ENCODE peak calls at places on chromosomes 1 and 21, in seven cellular contexts. J, O, G, L, V, Q and D are unnamed samples.

GRCh38 chr1:63068626-63069025 is 253.7 kb upstream of the FOXD3 start:
- DNase-seq in G (no peak), J (no peak), L (no peak), Q (no peak), V (no peak), O (no peak), D (no peak)

GRCh38 chr1:43285269-43285986 is at the start of gene C1orf210:
- DNase-seq in L (peak; percentile 84), J (peak; percentile 97), Q (no peak), O (peak; percentile 94), G (peak; percentile 100), V (no peak), D (no peak)

GRCh38 chr1:232046531-232047283 is 420.1 kb downstream of the DISC1 start:
- DNase-seq in V (no peak), J (no peak), L (no peak), Q (no peak), G (no peak), O (no peak), D (no peak)

GRCh38 chr1:233245191-233245765 is 50.2 kb downstream of the PCNX2 start:
- DNase-seq in L (no peak), J (no peak), G (no peak), O (no peak), V (no peak), Q (no peak), D (no peak)

GRCh38 chr1:119647734-119648619 is at the start of gene ZNF697:
- DNase-seq in L (peak; percentile 96), V (peak; percentile 28), J (peak; percentile 99), G (peak; percentile 88), Q (peak; percentile 90), O (peak; percentile 99), D (no peak)

GRCh38 chr1:67393240-67393639 is 37.0 kb downstream of the SERBP1 start:
- DNase-seq in J (peak; percentile 68), L (no peak), O (peak; percentile 30), V (no peak), G (peak; percentile 66), Q (no peak), D (no peak)

GRCh38 chr21:42539931-42540343 is 26.3 kb downstream of the SLC37A1 start:
- DNase-seq in L (peak; percentile 13), O (no peak), G (no peak), Q (no peak), J (no peak), V (no peak), D (no peak)

GRCh38 chr1:192786617-192787016 is 22.2 kb upstream of the RGS2 start:
- DNase-seq in Q (no peak), O (no peak), V (no peak), J (no peak), L (no peak), G (no peak), D (no peak)

GRCh38 chr1:234781241-234782056 is 171.5 kb upstream of the IRF2BP2 start:
- DNase-seq in L (peak; percentile 42), O (no peak), J (no peak), Q (no peak), G (no peak), V (no peak), D (no peak)

GRCh38 chr1:67327864-67328263 is 20.2 kb downstream of the IL12RB2 start:
- DNase-seq in O (no peak), V (no peak), G (no peak), J (no peak), L (no peak), Q (no peak), D (no peak)

GRCh38 chr21:29018540-29018939 is 609 bp downstream of the RWDD2B start:
- DNase-seq in Q (no peak), G (peak; percentile 33), O (no peak), J (no peak), V (no peak), L (peak; percentile 63), D (no peak)

GRCh38 chr1:220786337-220787068 is at the start of gene MTARC1:
- DNase-seq in Q (no peak), G (peak; percentile 84), J (peak; percentile 77), V (no peak), L (peak; percentile 97), O (peak; percentile 83), D (no peak)

GRCh38 chr1:14929547-14930223 is 223.9 kb upstream of the TMEM51 start:
- DNase-seq in V (no peak), Q (no peak), J (no peak), O (peak; percentile 85), G (peak; percentile 85), L (peak; percentile 88), D (no peak)

GRCh38 chr21:34692458-34693020 is 23.7 kb downstream of the CLIC6 start:
- DNase-seq in O (no peak), V (no peak), L (no peak), J (no peak), G (peak; percentile 69), Q (no peak), D (no peak)

GRCh38 chr1:235622933-235623790 is 26.4 kb downstream of the GNG4 start:
- DNase-seq in J (no peak), V (no peak), L (no peak), O (peak; percentile 65), Q (no peak), G (no peak), D (no peak)

GRCh38 chr1:63968663-63969460 is 195.0 kb downstream of the ROR1 start:
- DNase-seq in G (no peak), O (no peak), J (no peak), Q (peak; percentile 22), L (no peak), V (no peak), D (no peak)